ENCODE peak calls at places on chromosomes 12 and 14, in eight cellular contexts. B, A, Z, E, Q, F, U and N are unnamed samples.

GRCh38 chr12:49098035-49098451 is 3.4 kb upstream of the DHH start:
- DNase-seq in U (peak; percentile 69), Q (peak; percentile 61), B (no peak), F (no peak), Z (peak; percentile 69), E (peak; percentile 55), A (peak; percentile 63), N (no peak)

GRCh38 chr12:102955926-102956737 is 1.3 kb upstream of the ASCL1 start:
- DNase-seq in B (peak; percentile 81), U (no peak), Q (no peak), A (no peak), F (no peak), Z (peak; percentile 73), E (no peak), N (no peak)

GRCh38 chr12:57604454-57605307 is at the start of gene DTX3:
- DNase-seq in F (no peak), U (no peak), Z (peak; percentile 37), Q (peak; percentile 51), A (peak; percentile 69), B (peak; percentile 82), E (peak; percentile 36), N (peak; percentile 34)

GRCh38 chr12:125069616-125070015 is 4.4 kb downstream of the AACS start:
- DNase-seq in A (no peak), Z (no peak), E (no peak), Q (no peak), F (no peak), U (no peak), B (no peak), N (no peak)

GRCh38 chr14:99728231-99728920 is 44.3 kb downstream of the CYP46A1 start:
- DNase-seq in Q (peak; percentile 13), U (peak; percentile 63), F (no peak), A (peak; percentile 39), Z (no peak), E (no peak), B (peak; percentile 69), N (no peak)

GRCh38 chr12:74537126-74537706 is 419 bp upstream of the ATXN7L3B start:
- DNase-seq in U (no peak), Q (no peak), F (no peak), Z (peak; percentile 42), B (no peak), A (no peak), E (peak; percentile 82), N (no peak)

GRCh38 chr12:44003721-44004120 is 167.8 kb downstream of the TMEM117 start:
- DNase-seq in E (no peak), F (no peak), Q (no peak), U (no peak), Z (no peak), B (no peak), A (no peak), N (no peak)

GRCh38 chr14:68608235-68608962 is 184.5 kb downstream of the ZFP36L1 start:
- DNase-seq in A (peak; percentile 84), B (no peak), U (peak; percentile 64), Z (no peak), E (no peak), Q (no peak), F (no peak), N (no peak)

GRCh38 chr12:49342914-49343731 is 3.6 kb upstream of the DNAJC22 start:
- DNase-seq in F (no peak), E (no peak), U (peak; percentile 64), B (peak; percentile 87), Z (no peak), Q (no peak), A (peak; percentile 62), N (no peak)

GRCh38 chr12:1474059-1474537 is 120.3 kb downstream of the FBXL14 start:
- DNase-seq in A (no peak), U (no peak), B (no peak), F (no peak), Z (peak; percentile 26), Q (no peak), E (peak; percentile 97), N (no peak)

GRCh38 chr12:109695961-109696461 is 17.6 kb upstream of the FAM222A start:
- DNase-seq in E (peak; percentile 16), A (no peak), F (no peak), Q (no peak), U (no peak), Z (peak; percentile 53), B (peak; percentile 24), N (no peak)

GRCh38 chr12:131990066-131990979 is 40.6 kb downstream of the EP400 start:
- DNase-seq in E (no peak), Z (no peak), F (no peak), Q (no peak), U (no peak), B (no peak), A (no peak), N (no peak)

GRCh38 chr12:122871851-122872785 is 23.8 kb downstream of the VPS37B start:
- DNase-seq in F (no peak), Z (no peak), U (no peak), E (peak; percentile 86), A (peak; percentile 83), B (no peak), Q (peak; percentile 71), N (no peak)

GRCh38 chr14:69886843-69887242 is 7.6 kb downstream of the SMOC1 start:
- DNase-seq in A (no peak), Q (no peak), Z (no peak), B (no peak), E (peak; percentile 1), F (no peak), U (no peak), N (no peak)
- H3K4me3 ChIP-seq in A (no peak overlapping the region), Q (no peak overlapping the region), Z (no peak overlapping the region), B (no peak overlapping the region), E (no peak overlapping the region), F (no peak overlapping the region), U (no peak overlapping the region), N (no peak overlapping the region)

GRCh38 chr14:75250800-75251199 is 27.8 kb upstream of the FOS start:
- DNase-seq in U (no peak), A (no peak), E (no peak), Q (no peak), B (no peak), Z (no peak), F (no peak), N (no peak)

GRCh38 chr14:75254901-75255300 is 23.7 kb upstream of the FOS start:
- DNase-seq in U (peak; percentile 17), Z (no peak), E (no peak), F (no peak), Q (no peak), A (peak; percentile 41), B (no peak), N (no peak)

GRCh38 chr14:75252254-75252837 is 26.3 kb upstream of the FOS start:
- DNase-seq in E (no peak), Q (no peak), Z (no peak), F (no peak), U (peak; percentile 55), B (peak; percentile 58), A (no peak), N (no peak)

GRCh38 chr14:75257241-75257640 is 21.4 kb upstream of the FOS start:
- DNase-seq in U (no peak), Q (no peak), E (peak; percentile 50), F (no peak), B (no peak), A (peak; percentile 32), Z (no peak), N (no peak)

GRCh38 chr14:75254381-75254821 is 24.2 kb upstream of the FOS start:
- DNase-seq in A (peak; percentile 48), B (no peak), Z (no peak), F (no peak), E (no peak), U (peak; percentile 63), Q (no peak), N (peak; percentile 75)
- H3K27ac ChIP-seq in A (no peak overlapping the region), B (peak overlapping the region; percentile 13), Z (peak overlapping the region; percentile 56), F (peak overlapping the region; percentile 99), E (no peak overlapping the region), U (peak overlapping the region; percentile 32), Q (no peak overlapping the region), N (peak overlapping the region; percentile 95)

GRCh38 chr14:69870613-69871012 is 8.6 kb upstream of the SMOC1 start:
- DNase-seq in Q (no peak), A (no peak), B (no peak), Z (no peak), E (no peak), U (no peak), F (no peak), N (no peak)

GRCh38 chr14:69868363-69868963 is 10.8 kb upstream of the SMOC1 start:
- DNase-seq in Z (no peak), Q (no peak), B (no peak), A (no peak), F (no peak), E (no peak), U (no peak), N (no peak)

GRCh38 chr14:69863083-69863482 is 16.1 kb upstream of the SMOC1 start:
- DNase-seq in F (no peak), A (no peak), Z (no peak), E (no peak), U (no peak), Q (no peak), B (no peak), N (no peak)

GRCh38 chr14:69861170-69861569 is 18.0 kb upstream of the SMOC1 start:
- DNase-seq in A (no peak), Q (no peak), E (no peak), U (no peak), B (no peak), F (no peak), Z (no peak), N (no peak)

DNA sequence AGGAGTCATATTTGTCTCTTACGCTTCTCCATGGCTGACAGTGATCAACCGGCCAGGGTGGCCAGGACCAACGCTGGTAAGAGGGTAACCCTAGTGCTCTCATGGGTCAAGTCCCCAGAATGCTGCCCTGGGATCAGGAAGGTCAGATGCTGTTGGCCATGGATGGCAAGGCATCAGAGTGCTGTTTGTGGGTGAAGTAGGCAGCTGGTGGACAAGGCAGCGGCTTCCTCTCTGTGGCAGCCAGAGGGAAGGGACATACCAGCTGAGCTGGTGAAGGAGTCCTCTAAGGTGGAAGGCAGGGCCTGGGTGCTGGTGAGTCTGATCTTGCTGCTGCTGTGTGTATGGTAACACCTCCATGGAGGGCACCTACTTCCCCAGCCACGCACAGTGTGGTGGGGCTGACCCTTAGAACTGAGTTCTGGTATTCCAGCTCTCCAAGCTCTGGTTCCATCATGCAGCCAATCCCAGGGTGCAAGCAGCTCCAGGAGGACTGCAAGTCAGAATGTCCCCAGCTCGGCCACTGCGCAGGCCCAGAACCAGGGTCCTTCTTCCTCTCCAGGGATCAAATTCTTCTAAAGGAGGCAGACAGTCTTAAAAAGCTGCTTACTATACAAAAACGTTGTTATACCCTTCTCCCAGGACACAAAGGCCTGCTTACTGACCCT is 13.4 kb upstream of the SMOC1 start:
- DNase-seq in Q (no peak), U (no peak), F (no peak), A (no peak), Z (no peak), B (no peak), E (no peak), N (no peak)
- H3K4me1 ChIP-seq in Q (no peaks in the 10 kb centered on the region), U (no peaks in the 10 kb centered on the region), F (no peaks in the 10 kb centered on the region), A (no peaks in the 10 kb centered on the region), Z (no peaks in the 10 kb centered on the region), B (no peaks in the 10 kb centered on the region), E (no peaks in the 10 kb centered on the region), N (no peaks in the 10 kb centered on the region)

GRCh38 chr14:81176224-81176623 is 44.5 kb downstream of the GTF2A1 start:
- DNase-seq in E (no peak), Z (no peak), B (no peak), A (peak; percentile 78), Q (no peak), U (no peak), F (no peak), N (no peak)

GRCh38 chr14:81172881-81173280 is 47.9 kb downstream of the GTF2A1 start:
- DNase-seq in F (no peak), U (no peak), E (peak; percentile 17), A (no peak), Q (no peak), Z (no peak), B (no peak), N (no peak)

GRCh38 chr14:81172353-81172752 is 48.4 kb downstream of the GTF2A1 start:
- DNase-seq in A (no peak), Q (no peak), Z (no peak), E (no peak), F (no peak), B (no peak), U (no peak), N (no peak)

GRCh38 chr14:81178063-81178462 is 42.7 kb downstream of the GTF2A1 start:
- DNase-seq in Z (no peak), A (no peak), E (no peak), Q (no peak), B (no peak), U (no peak), F (no peak), N (no peak)
- H3K4me3 ChIP-seq in Z (no peak overlapping the region), A (no peak overlapping the region), E (no peak overlapping the region), Q (no peak overlapping the region), B (no peak overlapping the region), U (no peak overlapping the region), F (peak overlapping the region; percentile 7), N (no peak overlapping the region)